ENCODE peak calls at places on chromosomes 4 and X, in ten cellular contexts. One of them, this sample, is unnamed.

GRCh38 chr4:109690690-109691410 is 12.4 kb downstream of the CASP6 start:
- DNase-seq in kidney epithelial cell: no peak
- DNase-seq in BJ: no peak
- DNase-seq in left lung: no peak
- DNase-seq in BE2C: no peak
- DNase-seq in prostate gland: no peak
- DNase-seq in epithelial cell of proximal tubule: no peak
- DNase-seq in Peyer's patch: no peak
- DNase-seq in upper lobe of right lung: no peak
- DNase-seq in HepG2: no peak
- DNase-seq in this sample: no peak

GRCh38 chr4:53450773-53451172 is 73.3 kb downstream of the FIP1L1 start:
- DNase-seq in upper lobe of right lung: no peak
- DNase-seq in Peyer's patch: no peak
- DNase-seq in kidney epithelial cell: no peak
- DNase-seq in left lung: no peak
- DNase-seq in BE2C: no peak
- DNase-seq in prostate gland: no peak
- DNase-seq in BJ: no peak
- DNase-seq in epithelial cell of proximal tubule: no peak
- DNase-seq in HepG2: no peak
- DNase-seq in this sample: no peak

GRCh38 chr4:177320721-177321120 is 11.0 kb downstream of the NEIL3 start:
- DNase-seq in BE2C: no peak
- DNase-seq in prostate gland: no peak
- DNase-seq in BJ: no peak
- DNase-seq in Peyer's patch: no peak
- DNase-seq in HepG2: no peak
- DNase-seq in left lung: peak; percentile 28
- DNase-seq in kidney epithelial cell: no peak
- DNase-seq in upper lobe of right lung: no peak
- DNase-seq in epithelial cell of proximal tubule: no peak
- DNase-seq in this sample: no peak

GRCh38 chr4:168605411-168605810 is 108.6 kb downstream of the PALLD start:
- DNase-seq in prostate gland: no peak
- DNase-seq in left lung: no peak
- DNase-seq in upper lobe of right lung: no peak
- DNase-seq in BJ: no peak
- DNase-seq in BE2C: no peak
- DNase-seq in kidney epithelial cell: no peak
- DNase-seq in epithelial cell of proximal tubule: no peak
- DNase-seq in HepG2: no peak
- DNase-seq in Peyer's patch: no peak
- DNase-seq in this sample: no peak

GRCh38 chrX:146907391-146908240 is 93.1 kb upstream of the CXorf51A start:
- DNase-seq in BJ: no peak
- DNase-seq in upper lobe of right lung: no peak
- DNase-seq in kidney epithelial cell: no peak
- DNase-seq in Peyer's patch: no peak
- DNase-seq in left lung: no peak
- DNase-seq in prostate gland: no peak
- DNase-seq in epithelial cell of proximal tubule: no peak
- DNase-seq in HepG2: no peak
- DNase-seq in BE2C: no peak
- DNase-seq in this sample: no peak

GRCh38 chr4:89420507-89420906 is 112.9 kb upstream of the GPRIN3 start:
- DNase-seq in HepG2: no peak
- DNase-seq in kidney epithelial cell: no peak
- DNase-seq in Peyer's patch: no peak
- DNase-seq in upper lobe of right lung: no peak
- DNase-seq in left lung: no peak
- DNase-seq in epithelial cell of proximal tubule: no peak
- DNase-seq in prostate gland: no peak
- DNase-seq in BJ: peak; percentile 25
- DNase-seq in BE2C: no peak
- DNase-seq in this sample: peak; percentile 10

GRCh38 chrX:139211568-139212182 is 318.9 kb upstream of the F9 start:
- DNase-seq in Peyer's patch: no peak
- DNase-seq in epithelial cell of proximal tubule: no peak
- DNase-seq in BE2C: no peak
- DNase-seq in prostate gland: no peak
- DNase-seq in upper lobe of right lung: no peak
- DNase-seq in kidney epithelial cell: no peak
- DNase-seq in left lung: no peak
- DNase-seq in HepG2: no peak
- DNase-seq in BJ: no peak
- DNase-seq in this sample: no peak

GRCh38 chrX:43804021-43804420 is 78.2 kb downstream of the MAOB start:
- DNase-seq in Peyer's patch: no peak
- DNase-seq in prostate gland: no peak
- DNase-seq in upper lobe of right lung: no peak
- DNase-seq in kidney epithelial cell: no peak
- DNase-seq in BJ: no peak
- DNase-seq in HepG2: no peak
- DNase-seq in left lung: no peak
- DNase-seq in BE2C: no peak
- DNase-seq in epithelial cell of proximal tubule: no peak
- DNase-seq in this sample: no peak

GRCh38 chr4:132180020-132180427 is 969.1 kb upstream of the PCDH10 start:
- DNase-seq in epithelial cell of proximal tubule: peak; percentile 62
- DNase-seq in left lung: no peak
- DNase-seq in prostate gland: no peak
- DNase-seq in Peyer's patch: no peak
- DNase-seq in upper lobe of right lung: no peak
- DNase-seq in BJ: peak; percentile 57
- DNase-seq in HepG2: no peak
- DNase-seq in kidney epithelial cell: peak; percentile 79
- DNase-seq in BE2C: no peak
- DNase-seq in this sample: no peak

GRCh38 chrX:36684053-36684452 is 324.1 kb upstream of the FAM47C start:
- DNase-seq in HepG2: no peak
- DNase-seq in left lung: no peak
- DNase-seq in upper lobe of right lung: no peak
- DNase-seq in epithelial cell of proximal tubule: no peak
- DNase-seq in BJ: no peak
- DNase-seq in prostate gland: no peak
- DNase-seq in Peyer's patch: no peak
- DNase-seq in BE2C: no peak
- DNase-seq in kidney epithelial cell: no peak
- DNase-seq in this sample: no peak
- TF ChIP-seq CTCF in HepG2: no peak
- TF ChIP-seq CTCF in left lung: no peak
- TF ChIP-seq CTCF in upper lobe of right lung: no peak
- TF ChIP-seq CTCF in epithelial cell of proximal tubule: peak; percentile 35
- TF ChIP-seq CTCF in BJ: no peak
- TF ChIP-seq CTCF in prostate gland: no peak
- TF ChIP-seq CTCF in Peyer's patch: no peak
- TF ChIP-seq CTCF in BE2C: no peak
- TF ChIP-seq CTCF in kidney epithelial cell: no peak
- TF ChIP-seq CTCF in this sample: no peak

GRCh38 chrX:70479197-70479969 is 34.7 kb downstream of the DLG3 start:
- DNase-seq in Peyer's patch: no peak
- DNase-seq in prostate gland: peak; percentile 5
- DNase-seq in epithelial cell of proximal tubule: no peak
- DNase-seq in left lung: no peak
- DNase-seq in HepG2: peak; percentile 67
- DNase-seq in BE2C: no peak
- DNase-seq in kidney epithelial cell: no peak
- DNase-seq in BJ: peak; percentile 31
- DNase-seq in upper lobe of right lung: no peak
- DNase-seq in this sample: peak; percentile 44
- H3K4me3 ChIP-seq in Peyer's patch: peak overlapping the region; percentile 25
- H3K4me3 ChIP-seq in prostate gland: no peak overlapping the region
- H3K4me3 ChIP-seq in epithelial cell of proximal tubule: no peak overlapping the region
- H3K4me3 ChIP-seq in left lung: no peak overlapping the region
- H3K4me3 ChIP-seq in HepG2: no peak overlapping the region
- H3K4me3 ChIP-seq in BE2C: no peak overlapping the region
- H3K4me3 ChIP-seq in kidney epithelial cell: no peak overlapping the region
- H3K4me3 ChIP-seq in BJ: no peak overlapping the region
- H3K4me3 ChIP-seq in upper lobe of right lung: no peak overlapping the region
- H3K4me3 ChIP-seq in this sample: no peak overlapping the region

GRCh38 chrX:103513067-103513466 is 6.2 kb downstream of the RAB40A start:
- DNase-seq in Peyer's patch: no peak
- DNase-seq in BJ: no peak
- DNase-seq in upper lobe of right lung: no peak
- DNase-seq in left lung: no peak
- DNase-seq in kidney epithelial cell: no peak
- DNase-seq in prostate gland: no peak
- DNase-seq in BE2C: no peak
- DNase-seq in HepG2: peak; percentile 70
- DNase-seq in epithelial cell of proximal tubule: no peak
- DNase-seq in this sample: no peak
- TF ChIP-seq CTCF in Peyer's patch: no peak
- TF ChIP-seq CTCF in BJ: no peak
- TF ChIP-seq CTCF in upper lobe of right lung: no peak
- TF ChIP-seq CTCF in left lung: no peak
- TF ChIP-seq CTCF in kidney epithelial cell: no peak
- TF ChIP-seq CTCF in prostate gland: no peak
- TF ChIP-seq CTCF in BE2C: no peak
- TF ChIP-seq CTCF in HepG2: peak; percentile 5
- TF ChIP-seq CTCF in epithelial cell of proximal tubule: no peak
- TF ChIP-seq CTCF in this sample: no peak

GRCh38 chrX:77448170-77448569 is 981 bp downstream of the FGF16 start:
- DNase-seq in BE2C: no peak
- DNase-seq in Peyer's patch: no peak
- DNase-seq in HepG2: no peak
- DNase-seq in left lung: peak; percentile 41
- DNase-seq in upper lobe of right lung: no peak
- DNase-seq in epithelial cell of proximal tubule: no peak
- DNase-seq in kidney epithelial cell: no peak
- DNase-seq in BJ: no peak
- DNase-seq in prostate gland: no peak
- DNase-seq in this sample: no peak

GRCh38 chrX:77444075-77444474 is 3.1 kb upstream of the FGF16 start:
- DNase-seq in kidney epithelial cell: no peak
- DNase-seq in HepG2: no peak
- DNase-seq in prostate gland: no peak
- DNase-seq in BJ: no peak
- DNase-seq in upper lobe of right lung: no peak
- DNase-seq in epithelial cell of proximal tubule: no peak
- DNase-seq in BE2C: no peak
- DNase-seq in left lung: no peak
- DNase-seq in Peyer's patch: no peak
- DNase-seq in this sample: no peak

GRCh38 chrX:77446840-77447239 is 349 bp upstream of the FGF16 start:
- DNase-seq in BJ: no peak
- DNase-seq in BE2C: no peak
- DNase-seq in prostate gland: no peak
- DNase-seq in upper lobe of right lung: no peak
- DNase-seq in epithelial cell of proximal tubule: no peak
- DNase-seq in kidney epithelial cell: no peak
- DNase-seq in left lung: peak; percentile 40
- DNase-seq in HepG2: no peak
- DNase-seq in Peyer's patch: no peak
- DNase-seq in this sample: no peak

GRCh38 chrX:77447339-77448149 is at the start of gene FGF16:
- DNase-seq in prostate gland: no peak
- DNase-seq in kidney epithelial cell: no peak
- DNase-seq in upper lobe of right lung: peak; percentile 44
- DNase-seq in Peyer's patch: no peak
- DNase-seq in HepG2: no peak
- DNase-seq in epithelial cell of proximal tubule: no peak
- DNase-seq in BE2C: no peak
- DNase-seq in BJ: no peak
- DNase-seq in left lung: peak; percentile 54
- DNase-seq in this sample: no peak

DNA sequence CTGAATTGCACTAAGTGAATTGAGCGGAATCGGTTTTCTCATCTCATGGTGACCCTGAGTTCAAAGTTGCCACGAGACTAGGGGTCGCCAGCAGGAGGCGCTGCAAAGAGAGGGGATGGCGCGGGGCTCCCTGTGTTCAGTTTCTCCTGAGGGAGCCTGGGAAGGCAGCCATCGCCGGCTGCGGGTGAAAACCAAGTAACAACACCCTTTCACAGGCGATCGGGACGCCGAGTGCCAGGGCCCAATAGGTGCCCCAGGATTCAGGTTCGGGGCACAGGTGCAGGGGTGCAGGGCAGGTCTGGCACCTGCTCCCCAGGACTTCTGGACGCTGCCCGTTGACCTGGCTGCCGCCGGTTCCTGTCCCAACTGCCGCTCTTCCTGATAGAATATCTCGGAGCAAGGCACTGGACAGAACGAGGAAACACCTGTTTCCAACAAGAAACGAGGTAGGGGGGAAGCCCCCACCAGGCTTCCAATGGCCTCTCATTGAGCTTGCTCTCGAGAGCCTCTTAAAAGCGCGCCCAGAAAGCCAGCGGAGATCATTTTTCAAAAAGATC is 1.1 kb upstream of the FGF16 start:
- DNase-seq in BE2C: no peak
- DNase-seq in kidney epithelial cell: no peak
- DNase-seq in epithelial cell of proximal tubule: no peak
- DNase-seq in BJ: no peak
- DNase-seq in upper lobe of right lung: peak; percentile 61
- DNase-seq in prostate gland: no peak
- DNase-seq in left lung: peak; percentile 37
- DNase-seq in HepG2: no peak
- DNase-seq in Peyer's patch: no peak
- DNase-seq in this sample: no peak
- H3K4me3 ChIP-seq in BE2C: no peak overlapping the region
- H3K4me3 ChIP-seq in kidney epithelial cell: peak overlapping the region; percentile 29
- H3K4me3 ChIP-seq in epithelial cell of proximal tubule: peak overlapping the region; percentile 50
- H3K4me3 ChIP-seq in BJ: peak overlapping the region; percentile 25
- H3K4me3 ChIP-seq in upper lobe of right lung: peak overlapping the region; percentile 36
- H3K4me3 ChIP-seq in prostate gland: no peak overlapping the region
- H3K4me3 ChIP-seq in left lung: peak overlapping the region; percentile 15
- H3K4me3 ChIP-seq in HepG2: no peak overlapping the region
- H3K4me3 ChIP-seq in Peyer's patch: peak overlapping the region; percentile 46
- H3K4me3 ChIP-seq in this sample: peak overlapping the region; percentile 17

GRCh38 chrX:64570204-64570603 is 175.0 kb upstream of the MTMR8 start:
- DNase-seq in upper lobe of right lung: no peak
- DNase-seq in left lung: no peak
- DNase-seq in prostate gland: no peak
- DNase-seq in epithelial cell of proximal tubule: no peak
- DNase-seq in Peyer's patch: no peak
- DNase-seq in BE2C: no peak
- DNase-seq in kidney epithelial cell: no peak
- DNase-seq in BJ: no peak
- DNase-seq in HepG2: no peak
- DNase-seq in this sample: no peak
- TF ChIP-seq CTCF in upper lobe of right lung: no peak
- TF ChIP-seq CTCF in left lung: no peak
- TF ChIP-seq CTCF in prostate gland: no peak
- TF ChIP-seq CTCF in epithelial cell of proximal tubule: no peak
- TF ChIP-seq CTCF in Peyer's patch: no peak
- TF ChIP-seq CTCF in BE2C: peak; percentile 5
- TF ChIP-seq CTCF in kidney epithelial cell: no peak
- TF ChIP-seq CTCF in BJ: no peak
- TF ChIP-seq CTCF in HepG2: no peak
- TF ChIP-seq CTCF in this sample: peak; percentile 8

This sample was measured in AG09309.